ENCODE peak calls at places on chromosomes 13 and 19, in four cellular contexts. One of them, this sample, is unnamed.

GRCh38 chr13:30743319-30744055 is 8.1 kb downstream of the ALOX5AP start:
- DNase-seq in H1: no peak
- DNase-seq in H9: no peak
- DNase-seq in mesendoderm: no peak
- DNase-seq in this sample: peak

GRCh38 chr19:17947815-17948473 is 15.1 kb downstream of the CCDC124 start:
- DNase-seq in mesendoderm: peak
- DNase-seq in H9: peak
- DNase-seq in H1: peak
- DNase-seq in this sample: peak

GRCh38 chr19:38284422-38284821 is 19.6 kb upstream of the C19orf33 start:
- DNase-seq in mesendoderm: no peak
- DNase-seq in H9: no peak
- DNase-seq in H1: no peak
- DNase-seq in this sample: no peak

GRCh38 chr13:48160879-48161278 is 66.0 kb upstream of the MED4 start:
- DNase-seq in H9: no peak
- DNase-seq in H1: no peak
- DNase-seq in mesendoderm: no peak
- DNase-seq in this sample: no peak

GRCh38 chr19:37077615-37077928 is 661 bp upstream of the ZNF420 start:
- DNase-seq in H9: no peak
- DNase-seq in H1: no peak
- DNase-seq in mesendoderm: no peak
- DNase-seq in this sample: peak

GRCh38 chr13:32737111-32737571 is 150.9 kb downstream of the PDS5B start:
- DNase-seq in mesendoderm: no peak
- DNase-seq in H9: no peak
- DNase-seq in H1: no peak
- DNase-seq in this sample: no peak

GRCh38 chr19:8025321-8025720 is 19.9 kb upstream of the ELAVL1 start:
- DNase-seq in H9: no peak
- DNase-seq in mesendoderm: peak
- DNase-seq in H1: no peak
- DNase-seq in this sample: no peak

GRCh38 chr13:93270769-93271753 is 44.5 kb downstream of the GPC6 start:
- DNase-seq in mesendoderm: peak
- DNase-seq in H1: no peak
- DNase-seq in H9: no peak
- DNase-seq in this sample: peak

GRCh38 chr19:35901854-35902661 is at the start of gene HCST:
- DNase-seq in H9: no peak
- DNase-seq in H1: no peak
- DNase-seq in mesendoderm: no peak
- DNase-seq in this sample: peak

GRCh38 chr13:110010433-110011135 is 224.2 kb upstream of the IRS2 start:
- DNase-seq in mesendoderm: no peak
- DNase-seq in H9: no peak
- DNase-seq in H1: no peak
- DNase-seq in this sample: peak

GRCh38 chr19:55802281-55802680 is 29.5 kb downstream of the NLRP11 start:
- DNase-seq in mesendoderm: no peak
- DNase-seq in H9: no peak
- DNase-seq in H1: no peak
- DNase-seq in this sample: no peak

GRCh38 chr19:46076031-46076880 is 35.5 kb upstream of the IGFL4 start:
- DNase-seq in H1: no peak
- DNase-seq in mesendoderm: no peak
- DNase-seq in H9: no peak
- DNase-seq in this sample: no peak

GRCh38 chr19:30060872-30061556 is 119.0 kb downstream of the URI1 start:
- DNase-seq in mesendoderm: no peak
- DNase-seq in H9: no peak
- DNase-seq in H1: peak
- DNase-seq in this sample: no peak

GRCh38 chr19:18809149-18809978 is 18.3 kb upstream of the COMP start:
- DNase-seq in H9: no peak
- DNase-seq in mesendoderm: no peak
- DNase-seq in H1: no peak
- DNase-seq in this sample: peak

GRCh38 chr13:38735655-38736440 is 49.0 kb downstream of the FREM2 start:
- DNase-seq in mesendoderm: peak
- DNase-seq in H1: no peak
- DNase-seq in H9: no peak
- DNase-seq in this sample: no peak

GRCh38 chr19:1073063-1073955 is 6.3 kb downstream of the ARHGAP45 start:
- DNase-seq in mesendoderm: no peak
- DNase-seq in H9: no peak
- DNase-seq in H1: no peak
- DNase-seq in this sample: no peak

GRCh38 chr13:87128006-87128405 is 543.2 kb upstream of the SLITRK5 start:
- DNase-seq in H9: peak
- DNase-seq in mesendoderm: peak
- DNase-seq in H1: no peak
- DNase-seq in this sample: peak

GRCh38 chr13:46994492-46994891 is 97.6 kb upstream of the HTR2A start:
- DNase-seq in H1: no peak
- DNase-seq in mesendoderm: no peak
- DNase-seq in H9: no peak
- DNase-seq in this sample: no peak

GRCh38 chr19:23309926-23310325 is 59.7 kb upstream of the ZNF724 start:
- DNase-seq in H9: no peak
- DNase-seq in mesendoderm: no peak
- DNase-seq in H1: no peak
- DNase-seq in this sample: no peak

GRCh38 chr13:92029641-92030040 is 631.2 kb downstream of the GPC5 start:
- DNase-seq in mesendoderm: no peak
- DNase-seq in H1: no peak
- DNase-seq in H9: no peak
- DNase-seq in this sample: no peak

GRCh38 chr19:16876904-16877361 is 11.9 kb upstream of the F2RL3 start:
- DNase-seq in H9: no peak
- DNase-seq in H1: no peak
- DNase-seq in mesendoderm: no peak
- DNase-seq in this sample: no peak

GRCh38 chr13:97015661-97016350 is 21.5 kb upstream of the OXGR1 start:
- DNase-seq in H1: no peak
- DNase-seq in H9: no peak
- DNase-seq in mesendoderm: no peak
- DNase-seq in this sample: no peak

GRCh38 chr13:79987323-79987722 is 353.6 kb downstream of the SPRY2 start:
- DNase-seq in H1: no peak
- DNase-seq in mesendoderm: no peak
- DNase-seq in H9: no peak
- DNase-seq in this sample: peak

GRCh38 chr19:45547965-45548609 is 36.5 kb downstream of the OPA3 start:
- DNase-seq in mesendoderm: peak
- DNase-seq in H9: peak
- DNase-seq in H1: no peak
- DNase-seq in this sample: peak

GRCh38 chr13:20015763-20016162 is 57.2 kb downstream of the ZMYM2 start:
- DNase-seq in mesendoderm: no peak
- DNase-seq in H9: no peak
- DNase-seq in H1: no peak
- DNase-seq in this sample: no peak

GRCh38 chr13:39910833-39911232 is 255.4 kb downstream of the COG6 start:
- DNase-seq in mesendoderm: no peak
- DNase-seq in H1: no peak
- DNase-seq in H9: no peak
- DNase-seq in this sample: no peak

GRCh38 chr19:53865918-53866696 is 1.6 kb upstream of the MYADM start:
- DNase-seq in H9: peak
- DNase-seq in mesendoderm: peak
- DNase-seq in H1: peak
- DNase-seq in this sample: peak

GRCh38 chr13:52344108-52344507 is 61.9 kb downstream of the THSD1 start:
- DNase-seq in H1: no peak
- DNase-seq in H9: no peak
- DNase-seq in mesendoderm: no peak
- DNase-seq in this sample: no peak

GRCh38 chr13:27203186-27203585 is 31.6 kb upstream of the USP12 start:
- DNase-seq in mesendoderm: no peak
- DNase-seq in H1: no peak
- DNase-seq in H9: no peak
- DNase-seq in this sample: no peak

GRCh38 chr13:90374183-90374582 is 973.3 kb upstream of the MIR17HG start:
- DNase-seq in H1: no peak
- DNase-seq in mesendoderm: no peak
- DNase-seq in H9: no peak
- DNase-seq in this sample: no peak

GRCh38 chr13:74114202-74114601 is 20.0 kb downstream of the KLF12 start:
- DNase-seq in H9: no peak
- DNase-seq in mesendoderm: no peak
- DNase-seq in H1: no peak
- DNase-seq in this sample: peak

GRCh38 chr13:35470671-35471465 is 5.6 kb downstream of the MAB21L1 start:
- DNase-seq in H9: peak
- DNase-seq in mesendoderm: peak
- DNase-seq in H1: peak
- DNase-seq in this sample: peak

GRCh38 chr19:7902796-7903243 is 857 bp upstream of the MAP2K7 start:
- DNase-seq in H9: no peak
- DNase-seq in H1: no peak
- DNase-seq in mesendoderm: no peak
- DNase-seq in this sample: no peak

GRCh38 chr19:31803819-31804446 is 454.7 kb upstream of the TSHZ3 start:
- DNase-seq in H1: peak
- DNase-seq in mesendoderm: no peak
- DNase-seq in H9: no peak
- DNase-seq in this sample: no peak

GRCh38 chr13:31908696-31909386 is 122.7 kb upstream of the FRY start:
- DNase-seq in mesendoderm: peak
- DNase-seq in H1: no peak
- DNase-seq in H9: no peak
- DNase-seq in this sample: no peak

GRCh38 chr19:49324801-49325491 is at the start of gene SLC6A16:
- DNase-seq in H1: peak
- DNase-seq in mesendoderm: no peak
- DNase-seq in H9: no peak
- DNase-seq in this sample: no peak

GRCh38 chr13:70253411-70253810 is 145.2 kb upstream of the KLHL1 start:
- DNase-seq in H1: no peak
- DNase-seq in mesendoderm: no peak
- DNase-seq in H9: no peak
- DNase-seq in this sample: no peak

GRCh38 chr13:108957369-108958012 is 328.1 kb downstream of the MYO16 start:
- DNase-seq in H1: no peak
- DNase-seq in H9: no peak
- DNase-seq in mesendoderm: peak
- DNase-seq in this sample: peak

GRCh38 chr13:42574011-42574410 is at the start of gene TNFSF11:
- DNase-seq in H9: peak
- DNase-seq in mesendoderm: peak
- DNase-seq in H1: peak
- DNase-seq in this sample: no peak

GRCh38 chr19:4638828-4639530 is at the start of gene TNFAIP8L1:
- DNase-seq in mesendoderm: peak
- DNase-seq in H9: peak
- DNase-seq in H1: peak
- DNase-seq in this sample: peak

GRCh38 chr19:4642625-4643024 is 3.3 kb downstream of the TNFAIP8L1 start:
- DNase-seq in H1: no peak
- DNase-seq in H9: no peak
- DNase-seq in mesendoderm: no peak
- DNase-seq in this sample: no peak

GRCh38 chr19:4639531-4640246 is 373 bp downstream of the TNFAIP8L1 start:
- DNase-seq in H9: no peak
- DNase-seq in H1: no peak
- DNase-seq in mesendoderm: no peak
- DNase-seq in this sample: no peak

GRCh38 chr19:4640247-4641000 is 1.1 kb downstream of the TNFAIP8L1 start:
- DNase-seq in H1: no peak
- DNase-seq in H9: no peak
- DNase-seq in mesendoderm: no peak
- DNase-seq in this sample: no peak

DNA sequence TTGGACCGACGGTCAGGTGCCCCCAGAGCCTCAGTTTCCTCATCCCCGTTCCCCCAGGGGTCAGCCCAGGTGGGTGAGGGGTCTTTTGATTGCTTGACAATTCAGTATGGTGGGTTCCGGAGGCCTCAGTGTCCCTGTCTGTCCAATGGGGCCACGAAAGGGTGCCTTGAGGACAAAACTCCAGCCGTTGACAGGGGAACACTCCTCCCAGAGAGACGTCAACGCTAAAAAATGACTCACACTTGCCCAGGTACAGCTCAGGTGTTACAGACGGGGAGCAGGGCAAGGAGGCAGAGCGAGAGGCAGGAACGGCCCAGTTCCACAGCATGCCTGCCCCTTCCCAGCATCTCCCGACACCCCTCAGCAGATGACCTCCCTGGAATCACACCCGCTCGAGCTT is 1.8 kb downstream of the TNFAIP8L1 start:
- DNase-seq in H1: no peak
- DNase-seq in mesendoderm: no peak
- DNase-seq in H9: no peak
- DNase-seq in this sample: no peak
- H3K56ac ChIP-seq in H1: no peak
- H3K56ac ChIP-seq in mesendoderm: no peak
- H3K56ac ChIP-seq in H9: no peak
- H3K56ac ChIP-seq in this sample: no peak

GRCh38 chr13:67228031-67228430 is 2.1 kb downstream of the PCDH9 start:
- DNase-seq in H1: no peak
- DNase-seq in mesendoderm: no peak
- DNase-seq in H9: no peak
- DNase-seq in this sample: no peak
- H3K56ac ChIP-seq in H1: no peak
- H3K56ac ChIP-seq in mesendoderm: no peak
- H3K56ac ChIP-seq in H9: no peak
- H3K56ac ChIP-seq in this sample: no peak

GRCh38 chr13:102697929-102698648 is 3.2 kb upstream of the METTL21C start:
- DNase-seq in mesendoderm: no peak
- DNase-seq in H1: no peak
- DNase-seq in H9: no peak
- DNase-seq in this sample: no peak
- H3K56ac ChIP-seq in mesendoderm: no peak
- H3K56ac ChIP-seq in H1: no peak
- H3K56ac ChIP-seq in H9: no peak
- H3K56ac ChIP-seq in this sample: no peak

DNA sequence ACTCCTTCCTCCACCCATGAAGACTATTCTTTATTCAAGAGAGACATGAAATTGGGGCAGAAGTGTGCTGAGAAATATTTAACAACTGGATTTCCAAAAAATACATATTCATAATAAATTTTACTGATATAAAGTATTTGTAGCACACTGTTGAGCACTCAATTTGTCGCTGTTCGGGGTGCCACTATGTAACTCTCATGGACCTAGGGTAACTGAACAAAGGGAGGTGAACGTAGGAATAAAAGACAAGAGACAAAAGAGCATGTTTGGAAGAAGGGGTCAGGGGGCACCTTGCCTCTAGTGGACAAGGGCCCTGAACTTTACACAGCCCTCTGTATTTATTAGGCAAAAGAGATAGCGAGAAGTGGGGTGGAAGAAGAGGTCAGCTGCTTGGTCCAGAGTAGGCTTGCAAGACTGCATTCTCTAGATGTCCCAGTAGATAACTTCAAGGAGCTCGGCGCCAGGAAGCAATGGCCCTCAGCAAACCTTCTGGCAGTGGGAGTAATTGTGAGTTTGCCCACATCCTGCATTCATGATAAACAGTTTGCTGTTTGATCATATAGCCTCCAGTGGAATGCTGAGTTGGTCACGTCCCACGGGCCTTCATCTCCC is 4.5 kb upstream of the ZNF175 start:
- DNase-seq in H9: no peak
- DNase-seq in mesendoderm: no peak
- DNase-seq in H1: no peak
- DNase-seq in this sample: no peak
- H3K56ac ChIP-seq in H9: no peak
- H3K56ac ChIP-seq in mesendoderm: no peak
- H3K56ac ChIP-seq in H1: no peak
- H3K56ac ChIP-seq in this sample: no peak